ENCODE peak calls at places on chromosomes 5 and 9, in six cellular contexts. R, Z, P, F, W and L are unnamed samples. For H3K9me2, the result is how much of the 10 kb centered on the place peaks cover.

GRCh38 chr5:77356740-77357139 is 135.4 kb downstream of the WDR41 start:
- DNase-seq in Z (no peak), W (peak), R (peak), P (no peak), F (no peak), L (peak)

GRCh38 chr9:105681724-105682123 is 12.6 kb upstream of the TMEM38B start:
- DNase-seq in R (peak), Z (peak), P (no peak), W (peak), F (no peak), L (no peak)

GRCh38 chr9:4170231-4170630 is 129.6 kb downstream of the GLIS3 start:
- DNase-seq in W (no peak), Z (no peak), R (peak), F (no peak), P (no peak), L (no peak)

GRCh38 chr5:158414780-158415179 is 555.8 kb upstream of the CLINT1 start:
- DNase-seq in Z (no peak), W (peak), P (no peak), R (peak), F (no peak), L (no peak)

GRCh38 chr5:168136340-168136739 is 155.1 kb upstream of the WWC1 start:
- DNase-seq in R (no peak), P (no peak), W (no peak), F (no peak), Z (peak), L (no peak)

GRCh38 chr5:115241881-115242642 is 20.6 kb downstream of the PGGT1B start:
- DNase-seq in W (peak), R (no peak), P (no peak), F (no peak), Z (no peak), L (no peak)

GRCh38 chr9:134778841-134779411 is 101.7 kb upstream of the FCN2 start:
- DNase-seq in P (peak), F (no peak), R (peak), Z (peak), W (peak), L (peak)

GRCh38 chr9:84402517-84402916 is 62.0 kb upstream of the SLC28A3 start:
- DNase-seq in F (no peak), P (no peak), Z (no peak), W (no peak), R (no peak), L (no peak)

GRCh38 chr5:6448141-6448491 is 543 bp upstream of the UBE2QL1 start:
- DNase-seq in P (no peak), W (no peak), R (no peak), F (no peak), Z (no peak), L (no peak)

GRCh38 chr5:38858839-38859238 is 13.0 kb downstream of the OSMR start:
- DNase-seq in P (no peak), F (no peak), R (no peak), Z (no peak), W (no peak), L (no peak)

GRCh38 chr5:38854907-38855306 is 9.1 kb downstream of the OSMR start:
- DNase-seq in Z (no peak), F (no peak), R (no peak), W (no peak), P (no peak), L (no peak)

GRCh38 chr5:38853753-38854470 is 8.1 kb downstream of the OSMR start:
- DNase-seq in W (peak), Z (peak), F (no peak), R (peak), P (peak), L (peak)

DNA sequence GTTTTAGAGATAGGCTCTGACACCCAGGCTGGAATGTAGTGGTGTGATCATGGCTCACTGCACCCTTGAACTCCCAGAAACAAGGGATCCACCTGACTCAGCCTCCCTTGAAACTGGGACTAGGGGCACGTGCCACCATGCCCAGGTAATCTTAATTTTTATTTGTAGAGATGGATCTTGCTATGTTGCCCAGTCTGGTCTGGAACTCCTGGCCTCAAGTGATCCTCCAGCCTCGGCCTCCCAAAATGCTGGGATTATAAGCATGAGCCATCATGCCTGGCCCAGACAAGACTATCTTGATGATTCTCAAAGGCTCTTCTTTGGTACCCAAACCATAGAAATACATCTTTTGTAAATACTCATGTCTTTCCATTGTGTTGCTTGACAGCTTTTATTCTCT is 10.8 kb downstream of the OSMR start:
- DNase-seq in Z (no peak), F (no peak), P (no peak), R (no peak), W (no peak), L (no peak)
- H3K9me2 ChIP-seq in Z (under half), F (under half), P (under half), R (under half), W (under half), L (under half)

GRCh38 chr5:114120166-114120565 is 241.7 kb upstream of the KCNN2 start:
- DNase-seq in Z (no peak), W (no peak), R (no peak), P (no peak), F (no peak), L (no peak)

GRCh38 chr5:114118511-114118910 is 243.4 kb upstream of the KCNN2 start:
- DNase-seq in P (no peak), F (no peak), Z (no peak), W (no peak), R (no peak), L (no peak)

GRCh38 chr5:114122852-114123251 is 239.0 kb upstream of the KCNN2 start:
- DNase-seq in P (no peak), Z (no peak), W (no peak), R (no peak), F (no peak), L (no peak)

GRCh38 chr5:114123654-114124053 is 238.2 kb upstream of the KCNN2 start:
- DNase-seq in Z (no peak), R (no peak), P (no peak), W (no peak), F (no peak), L (no peak)
- H3K9me2 ChIP-seq in Z (under half), R (under half), P (under half), W (under half), F (under half), L (under half)

GRCh38 chr5:149301049-149301743 is 29.5 kb downstream of the AFAP1L1 start:
- DNase-seq in P (no peak), W (no peak), Z (no peak), R (no peak), F (no peak), L (no peak)
- H3K9me2 ChIP-seq in P (under half), W (under half), Z (under half), R (under half), F (under half), L (under half)

DNA sequence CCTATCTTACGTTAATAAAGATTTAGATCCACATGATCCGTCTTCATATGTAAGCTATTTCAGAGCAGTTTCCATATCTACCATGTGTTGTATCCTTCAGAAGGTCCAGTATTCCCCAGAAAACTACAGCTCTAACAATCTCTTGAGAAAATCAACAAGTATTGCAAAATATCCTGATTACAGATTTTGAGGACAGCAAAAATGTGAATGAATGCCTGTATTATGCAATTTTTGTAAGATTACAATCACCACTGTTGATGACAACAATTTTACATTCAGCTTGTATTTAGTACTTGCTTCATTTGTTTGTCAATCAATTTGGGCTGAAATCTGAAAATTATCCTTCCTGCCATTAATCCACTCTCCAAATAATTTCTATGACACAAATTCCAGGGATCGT is 43.0 kb upstream of the FLT4 start:
- DNase-seq in F (no peak), R (no peak), W (no peak), P (no peak), Z (no peak), L (no peak)
- H3K9me2 ChIP-seq in F (under half), R (under half), W (under half), P (under half), Z (under half), L (under half)

DNA sequence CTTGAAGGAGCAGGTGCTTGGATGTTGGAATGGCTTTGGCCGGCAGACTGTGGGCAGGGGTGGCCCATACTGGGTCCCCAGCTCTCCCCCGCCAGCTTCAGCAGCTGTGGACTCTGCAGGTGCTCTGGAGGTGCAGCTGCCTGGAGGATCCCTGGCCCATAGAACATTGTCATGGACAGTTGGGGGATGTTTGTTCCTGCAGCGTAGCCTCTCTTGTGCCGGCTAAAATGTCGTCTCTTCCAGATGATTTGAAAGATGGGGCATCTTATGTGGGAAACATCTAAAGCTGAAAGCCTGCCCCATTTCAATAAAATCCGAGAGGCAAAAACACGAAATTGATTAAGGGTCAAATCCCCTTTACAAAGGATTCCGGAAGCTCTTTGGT is 13.5 kb upstream of the SLC6A19 start:
- DNase-seq in R (no peak), W (no peak), P (no peak), F (no peak), Z (no peak), L (no peak)
- H3K9me2 ChIP-seq in R (under half), W (under half), P (under half), F (under half), Z (under half), L (under half)

GRCh38 chr9:127421057-127421456 is 3.1 kb upstream of the ZNF79 start:
- DNase-seq in P (no peak), R (no peak), Z (no peak), F (no peak), W (no peak), L (no peak)

GRCh38 chr9:127418037-127418471 is 6.1 kb upstream of the ZNF79 start:
- DNase-seq in W (peak), F (no peak), R (peak), Z (no peak), P (peak), L (peak)

GRCh38 chr9:127422133-127422782 is 1.9 kb upstream of the ZNF79 start:
- DNase-seq in P (no peak), F (no peak), R (no peak), W (no peak), Z (no peak), L (no peak)

GRCh38 chr9:127417130-127418036 is 6.8 kb upstream of the ZNF79 start:
- DNase-seq in R (peak), P (no peak), W (peak), Z (no peak), F (no peak), L (peak)

DNA sequence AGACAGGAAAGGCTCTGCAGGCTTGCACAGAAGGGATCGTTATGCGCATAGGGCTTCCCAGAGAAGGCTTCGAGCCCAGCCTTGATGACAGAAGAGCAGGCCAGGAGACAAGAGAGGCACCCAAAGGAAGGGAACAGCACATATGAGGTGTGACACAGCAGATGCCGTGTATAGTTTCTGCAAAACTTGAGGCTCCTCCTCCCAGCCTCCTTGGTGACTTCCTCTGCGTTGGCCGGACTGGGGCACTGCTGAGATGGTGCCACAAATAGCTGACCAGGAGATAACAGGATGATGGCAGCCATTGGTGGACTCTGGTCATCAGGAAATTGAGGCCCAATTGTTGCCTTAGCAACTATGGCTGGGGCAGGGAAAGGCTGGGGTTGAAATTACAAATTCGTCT is 4.9 kb upstream of the ZNF79 start:
- DNase-seq in F (no peak), W (no peak), Z (no peak), R (no peak), P (no peak), L (no peak)
- H3K9me2 ChIP-seq in F (under half), W (under half), Z (under half), R (under half), P (under half), L (under half)